ENCODE peak calls at places on chromosomes 3 and 15, in nine cellular contexts. A is transverse colon, W is SK-N-SH, Q is K562, U is spleen, Z is HepG2, H is stomach, O is GM23338, V is sigmoid colon. G is an unnamed sample. For H3K36me3, the result is how much of the 10 kb centered on the place peaks cover.

GRCh38 chr15:66411190-66411589 is 24.5 kb downstream of the MAP2K1 start:
- DNase-seq in Z (no peak), A (no peak), H (no peak), U (no peak), Q (no peak), O (peak), W (no peak), V (no peak), G (no peak)

GRCh38 chr15:100531823-100532222 is 3.1 kb upstream of the CERS3 start:
- DNase-seq in U (no peak), Z (no peak), H (no peak), Q (no peak), V (no peak), A (no peak), W (no peak), O (no peak), G (no peak)

GRCh38 chr3:179463299-179463698 is 12.0 kb upstream of the GNB4 start:
- DNase-seq in Z (no peak), Q (no peak), O (no peak), V (no peak), H (no peak), A (no peak), U (no peak), W (no peak), G (no peak)

GRCh38 chr15:85289677-85290365 is 90.6 kb upstream of the AKAP13 start:
- DNase-seq in Z (peak), U (no peak), H (peak), O (peak), W (peak), Q (no peak), A (peak), V (no peak), G (no peak)

GRCh38 chr3:12046406-12046805 is 42.2 kb downstream of the SYN2 start:
- DNase-seq in V (no peak), O (peak), A (no peak), W (peak), Q (no peak), U (no peak), H (no peak), Z (no peak), G (no peak)

GRCh38 chr3:122021811-122022401 is at the start of gene ILDR1:
- DNase-seq in O (peak), A (peak), Q (peak), Z (no peak), W (peak), V (no peak), U (peak), H (peak), G (no peak)

GRCh38 chr15:47473857-47474256 is 243.4 kb upstream of the SEMA6D start:
- DNase-seq in V (peak), W (no peak), O (no peak), A (peak), Q (no peak), H (no peak), Z (no peak), U (no peak), G (no peak)

GRCh38 chr3:128555098-128555825 is 62.3 kb upstream of the GATA2 start:
- DNase-seq in O (peak), Q (no peak), Z (no peak), H (no peak), V (peak), W (peak), U (peak), A (peak), G (no peak)

GRCh38 chr3:149487598-149488197 is 13.2 kb downstream of the TM4SF4 start:
- DNase-seq in A (peak), Z (no peak), H (no peak), W (no peak), Q (peak), U (no peak), O (peak), V (no peak), G (no peak)

GRCh38 chr3:59808431-59808830 is 758.6 kb upstream of the CFAP20DC start:
- DNase-seq in Q (no peak), O (no peak), W (no peak), H (no peak), U (no peak), V (no peak), Z (no peak), A (no peak), G (no peak)

GRCh38 chr3:59809016-59809415 is 759.2 kb upstream of the CFAP20DC start:
- DNase-seq in H (no peak), W (no peak), Q (no peak), A (no peak), Z (no peak), O (no peak), V (no peak), U (no peak), G (no peak)

GRCh38 chr3:59809750-59810444 is 760.1 kb upstream of the CFAP20DC start:
- DNase-seq in V (no peak), Z (no peak), A (no peak), U (no peak), W (peak), O (peak), Q (no peak), H (no peak), G (no peak)

GRCh38 chr3:59812778-59813558 is 763.1 kb upstream of the CFAP20DC start:
- DNase-seq in O (peak), Q (no peak), W (no peak), Z (no peak), V (no peak), A (no peak), H (no peak), U (no peak), G (no peak)

GRCh38 chr3:59812188-59812587 is 762.4 kb upstream of the CFAP20DC start:
- DNase-seq in H (no peak), O (no peak), A (no peak), U (no peak), Q (no peak), Z (no peak), V (no peak), W (no peak), G (no peak)
- H3K4me3 ChIP-seq in H (no peak), O (no peak), A (no peak), U (no peak), Q (no peak), Z (no peak), V (no peak), W (no peak), G (no peak)

GRCh38 chr3:45171283-45171682 is 25.1 kb upstream of the CDCP1 start:
- DNase-seq in O (no peak), Q (peak), H (no peak), W (no peak), V (no peak), A (no peak), Z (no peak), U (no peak), G (no peak)
- TF ChIP-seq POLR2AphosphoS5 in O (no peak), Q (no peak), H (no peak), W (no peak), V (no peak), A (no peak), Z (no peak), U (no peak), G (no peak)

GRCh38 chr3:30625541-30626438 is 19.4 kb downstream of the TGFBR2 start:
- DNase-seq in U (no peak), V (no peak), H (no peak), O (no peak), Z (peak), A (no peak), Q (no peak), W (no peak), G (no peak)
- H3K36me3 ChIP-seq in U (under half), V (under half), H (under half), O (under half), Z (half or more), A (under half), Q (under half), W (half or more), G (under half)

GRCh38 chr3:123386477-123387040 is 62.3 kb downstream of the ADCY5 start:
- DNase-seq in V (peak), Z (no peak), H (no peak), U (peak), W (no peak), O (no peak), Q (no peak), A (no peak), G (no peak)
- H3K4me3 ChIP-seq in V (no peak), Z (no peak), H (no peak), U (no peak), W (no peak), O (no peak), Q (no peak), A (no peak), G (no peak)

G was measured in SK-N-MC.